ENCODE peak calls at places on chromosomes 6 and 20, in six cellular contexts. One of them, this sample, is unnamed. For H3K9me3 and H3K36me3, the result is how much of the 10 kb centered on the place peaks cover.

GRCh38 chr6:54716869-54717268 is 129.7 kb upstream of the FAM83B start:
- DNase-seq in transverse colon: no peak
- DNase-seq in breast epithelium: no peak
- DNase-seq in naive thymus-derived CD4-positive, alpha-beta T cell: no peak
- DNase-seq in uterus: no peak
- DNase-seq in CD8-positive, alpha-beta T cell: no peak
- DNase-seq in this sample: no peak

GRCh38 chr20:50730765-50731054 is 670 bp upstream of the PARD6B start:
- DNase-seq in transverse colon: no peak
- DNase-seq in breast epithelium: no peak
- DNase-seq in naive thymus-derived CD4-positive, alpha-beta T cell: no peak
- DNase-seq in uterus: no peak
- DNase-seq in CD8-positive, alpha-beta T cell: no peak
- DNase-seq in this sample: no peak

GRCh38 chr20:63495771-63496403 is 3.0 kb downstream of the EEF1A2 start:
- DNase-seq in transverse colon: peak
- DNase-seq in breast epithelium: no peak
- DNase-seq in naive thymus-derived CD4-positive, alpha-beta T cell: peak
- DNase-seq in uterus: peak
- DNase-seq in CD8-positive, alpha-beta T cell: peak
- DNase-seq in this sample: peak

GRCh38 chr20:40685349-40685748 is 3.7 kb downstream of the MAFB start:
- DNase-seq in transverse colon: no peak
- DNase-seq in breast epithelium: no peak
- DNase-seq in naive thymus-derived CD4-positive, alpha-beta T cell: no peak
- DNase-seq in uterus: no peak
- DNase-seq in CD8-positive, alpha-beta T cell: no peak
- DNase-seq in this sample: no peak

GRCh38 chr6:148472495-148473105 is 130.0 kb downstream of the SASH1 start:
- DNase-seq in transverse colon: no peak
- DNase-seq in breast epithelium: no peak
- DNase-seq in naive thymus-derived CD4-positive, alpha-beta T cell: no peak
- DNase-seq in uterus: no peak
- DNase-seq in CD8-positive, alpha-beta T cell: no peak
- DNase-seq in this sample: no peak

GRCh38 chr6:149451361-149452061 is 33.3 kb downstream of the ZC3H12D start:
- DNase-seq in transverse colon: peak
- DNase-seq in breast epithelium: no peak
- DNase-seq in naive thymus-derived CD4-positive, alpha-beta T cell: no peak
- DNase-seq in uterus: no peak
- DNase-seq in CD8-positive, alpha-beta T cell: no peak
- DNase-seq in this sample: no peak

GRCh38 chr6:108108374-108108773 is 33.8 kb upstream of the OSTM1 start:
- DNase-seq in transverse colon: no peak
- DNase-seq in breast epithelium: no peak
- DNase-seq in naive thymus-derived CD4-positive, alpha-beta T cell: no peak
- DNase-seq in uterus: no peak
- DNase-seq in CD8-positive, alpha-beta T cell: no peak
- DNase-seq in this sample: no peak

GRCh38 chr6:37222992-37223391 is 34.6 kb upstream of the TBC1D22B start:
- DNase-seq in transverse colon: no peak
- DNase-seq in breast epithelium: no peak
- DNase-seq in naive thymus-derived CD4-positive, alpha-beta T cell: no peak
- DNase-seq in uterus: no peak
- DNase-seq in CD8-positive, alpha-beta T cell: no peak
- DNase-seq in this sample: no peak

GRCh38 chr6:88165877-88166492 is at the start of gene CNR1:
- DNase-seq in transverse colon: peak
- DNase-seq in breast epithelium: no peak
- DNase-seq in naive thymus-derived CD4-positive, alpha-beta T cell: no peak
- DNase-seq in uterus: peak
- DNase-seq in CD8-positive, alpha-beta T cell: no peak
- DNase-seq in this sample: peak

GRCh38 chr20:50987493-50988210 is 29.0 kb downstream of the MOCS3 start:
- DNase-seq in transverse colon: peak
- DNase-seq in breast epithelium: peak
- DNase-seq in naive thymus-derived CD4-positive, alpha-beta T cell: peak
- DNase-seq in uterus: peak
- DNase-seq in CD8-positive, alpha-beta T cell: peak
- DNase-seq in this sample: peak

GRCh38 chr6:36735110-36735971 is 37.7 kb downstream of the RAB44 start:
- DNase-seq in transverse colon: peak
- DNase-seq in breast epithelium: peak
- DNase-seq in naive thymus-derived CD4-positive, alpha-beta T cell: peak
- DNase-seq in uterus: peak
- DNase-seq in CD8-positive, alpha-beta T cell: no peak
- DNase-seq in this sample: peak

GRCh38 chr6:146367061-146367460 is 176.6 kb upstream of the RAB32 start:
- DNase-seq in transverse colon: no peak
- DNase-seq in breast epithelium: no peak
- DNase-seq in naive thymus-derived CD4-positive, alpha-beta T cell: no peak
- DNase-seq in uterus: no peak
- DNase-seq in CD8-positive, alpha-beta T cell: no peak
- DNase-seq in this sample: no peak

GRCh38 chr6:139905404-139906052 is 531.1 kb upstream of the CITED2 start:
- DNase-seq in transverse colon: no peak
- DNase-seq in breast epithelium: no peak
- DNase-seq in naive thymus-derived CD4-positive, alpha-beta T cell: no peak
- DNase-seq in uterus: no peak
- DNase-seq in CD8-positive, alpha-beta T cell: no peak
- DNase-seq in this sample: no peak

GRCh38 chr6:142830807-142831206 is 114.2 kb downstream of the HIVEP2 start:
- DNase-seq in transverse colon: no peak
- DNase-seq in breast epithelium: no peak
- DNase-seq in naive thymus-derived CD4-positive, alpha-beta T cell: no peak
- DNase-seq in uterus: no peak
- DNase-seq in CD8-positive, alpha-beta T cell: no peak
- DNase-seq in this sample: no peak

GRCh38 chr6:44247338-44248302 is 719 bp downstream of the HSP90AB1 start:
- DNase-seq in transverse colon: peak
- DNase-seq in breast epithelium: peak
- DNase-seq in naive thymus-derived CD4-positive, alpha-beta T cell: peak
- DNase-seq in uterus: peak
- DNase-seq in CD8-positive, alpha-beta T cell: peak
- DNase-seq in this sample: peak

GRCh38 chr20:11891081-11891826 is 26.4 kb upstream of the BTBD3 start:
- DNase-seq in transverse colon: peak
- DNase-seq in breast epithelium: peak
- DNase-seq in naive thymus-derived CD4-positive, alpha-beta T cell: peak
- DNase-seq in uterus: peak
- DNase-seq in CD8-positive, alpha-beta T cell: no peak
- DNase-seq in this sample: peak

GRCh38 chr20:36465109-36466080 is 75.9 kb upstream of the MYL9 start:
- DNase-seq in transverse colon: peak
- DNase-seq in breast epithelium: no peak
- DNase-seq in naive thymus-derived CD4-positive, alpha-beta T cell: no peak
- DNase-seq in uterus: peak
- DNase-seq in CD8-positive, alpha-beta T cell: peak
- DNase-seq in this sample: peak

GRCh38 chr6:35392111-35392702 is 49.8 kb downstream of the PPARD start:
- DNase-seq in transverse colon: peak
- DNase-seq in breast epithelium: peak
- DNase-seq in naive thymus-derived CD4-positive, alpha-beta T cell: no peak
- DNase-seq in uterus: peak
- DNase-seq in CD8-positive, alpha-beta T cell: no peak
- DNase-seq in this sample: peak

DNA sequence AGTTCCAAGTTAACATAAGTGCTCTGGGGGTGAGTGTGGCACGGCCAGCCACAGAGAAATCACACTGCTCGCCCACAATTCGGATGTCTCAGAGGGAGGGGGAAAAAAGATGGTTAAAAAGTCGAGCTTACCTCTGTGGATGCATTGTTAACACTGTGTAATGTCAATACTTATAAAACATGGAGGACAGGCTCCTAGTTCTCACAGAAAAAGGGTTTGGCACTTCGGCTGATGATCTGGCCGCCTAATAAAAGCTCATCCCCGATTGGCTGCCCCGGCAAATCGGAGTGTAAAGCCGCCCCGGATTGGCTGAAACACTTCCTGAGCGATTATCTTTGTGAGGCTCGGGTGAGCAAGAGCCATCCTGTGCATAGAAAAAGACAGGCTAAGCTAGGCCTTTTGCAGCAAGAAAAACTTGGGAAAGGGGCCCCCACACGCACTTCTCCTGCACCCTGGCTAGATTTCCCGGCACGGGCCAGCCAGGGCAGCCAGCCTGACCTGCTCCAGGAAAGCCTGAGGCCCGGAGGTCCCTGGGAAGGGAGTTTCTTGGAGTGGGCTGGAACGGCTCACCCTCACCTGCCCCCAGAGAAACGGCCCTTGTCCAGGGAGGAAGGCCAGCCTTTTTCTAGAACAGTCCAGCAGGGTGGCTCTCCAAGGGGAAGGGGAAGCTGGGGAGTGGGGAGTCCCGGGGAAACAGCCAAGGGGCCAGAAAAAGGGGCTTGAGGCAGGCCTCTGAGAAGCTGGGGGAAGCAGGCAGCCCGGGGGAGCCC is at the start of gene ZMYND8:
- DNase-seq in transverse colon: peak
- DNase-seq in breast epithelium: peak
- DNase-seq in naive thymus-derived CD4-positive, alpha-beta T cell: peak
- DNase-seq in uterus: peak
- DNase-seq in CD8-positive, alpha-beta T cell: peak
- DNase-seq in this sample: peak
- H3K4me3 ChIP-seq in transverse colon: no peak
- H3K4me3 ChIP-seq in breast epithelium: peak
- H3K4me3 ChIP-seq in naive thymus-derived CD4-positive, alpha-beta T cell: peak
- H3K4me3 ChIP-seq in uterus: no peak
- H3K4me3 ChIP-seq in CD8-positive, alpha-beta T cell: peak
- H3K4me3 ChIP-seq in this sample: peak

GRCh38 chr20:56205350-56205749 is 43.2 kb upstream of the MC3R start:
- DNase-seq in transverse colon: no peak
- DNase-seq in breast epithelium: peak
- DNase-seq in naive thymus-derived CD4-positive, alpha-beta T cell: no peak
- DNase-seq in uterus: no peak
- DNase-seq in CD8-positive, alpha-beta T cell: no peak
- DNase-seq in this sample: no peak

GRCh38 chr20:56207656-56208055 is 40.9 kb upstream of the MC3R start:
- DNase-seq in transverse colon: no peak
- DNase-seq in breast epithelium: no peak
- DNase-seq in naive thymus-derived CD4-positive, alpha-beta T cell: no peak
- DNase-seq in uterus: no peak
- DNase-seq in CD8-positive, alpha-beta T cell: no peak
- DNase-seq in this sample: no peak

GRCh38 chr20:56204206-56204605 is 44.3 kb upstream of the MC3R start:
- DNase-seq in transverse colon: no peak
- DNase-seq in breast epithelium: no peak
- DNase-seq in naive thymus-derived CD4-positive, alpha-beta T cell: no peak
- DNase-seq in uterus: no peak
- DNase-seq in CD8-positive, alpha-beta T cell: no peak
- DNase-seq in this sample: no peak

GRCh38 chr20:56211051-56211450 is 37.5 kb upstream of the MC3R start:
- DNase-seq in transverse colon: no peak
- DNase-seq in breast epithelium: no peak
- DNase-seq in naive thymus-derived CD4-positive, alpha-beta T cell: no peak
- DNase-seq in uterus: no peak
- DNase-seq in CD8-positive, alpha-beta T cell: no peak
- DNase-seq in this sample: no peak

GRCh38 chr20:56208121-56208520 is 40.4 kb upstream of the MC3R start:
- DNase-seq in transverse colon: no peak
- DNase-seq in breast epithelium: no peak
- DNase-seq in naive thymus-derived CD4-positive, alpha-beta T cell: no peak
- DNase-seq in uterus: no peak
- DNase-seq in CD8-positive, alpha-beta T cell: no peak
- DNase-seq in this sample: no peak
- H3K9me3 ChIP-seq in transverse colon: under half
- H3K9me3 ChIP-seq in breast epithelium: under half
- H3K9me3 ChIP-seq in naive thymus-derived CD4-positive, alpha-beta T cell: under half
- H3K9me3 ChIP-seq in uterus: under half
- H3K9me3 ChIP-seq in CD8-positive, alpha-beta T cell: under half
- H3K9me3 ChIP-seq in this sample: under half

DNA sequence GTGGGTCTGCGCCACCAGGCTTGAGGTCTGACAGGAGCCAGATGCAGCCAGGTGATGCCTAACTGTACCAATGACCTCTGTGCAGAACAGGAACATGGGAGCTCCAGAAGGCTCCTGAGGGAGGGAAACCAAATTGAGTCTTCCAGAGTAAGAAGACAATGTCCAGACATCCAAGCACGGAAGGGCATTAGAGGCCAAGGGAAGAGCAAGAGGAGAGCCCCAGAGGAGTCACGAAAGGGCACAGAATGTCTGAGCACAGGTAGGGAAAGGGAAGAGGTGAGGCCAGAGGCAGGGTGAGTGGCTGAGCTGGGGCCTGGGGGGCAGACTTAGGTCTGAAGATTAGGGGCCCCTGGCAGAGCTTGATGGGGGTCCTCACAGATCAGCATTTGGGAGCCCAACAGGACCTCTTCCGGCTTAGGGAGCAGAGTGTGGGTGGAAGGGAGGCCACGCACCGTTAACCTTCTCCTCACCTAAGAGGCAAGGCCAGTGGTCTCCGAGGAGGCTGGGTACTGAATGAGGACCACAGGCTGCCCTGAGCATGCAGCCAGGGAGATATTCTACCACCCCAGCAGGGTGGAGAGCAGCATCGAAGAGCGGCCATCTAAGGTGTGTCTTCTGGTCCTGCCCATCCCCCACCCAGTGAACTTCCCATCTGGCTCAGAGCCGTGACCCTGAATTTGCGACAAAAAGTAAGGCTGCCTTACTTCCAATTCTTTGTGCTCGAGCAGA is 41.7 kb downstream of the RRBP1 start:
- DNase-seq in transverse colon: no peak
- DNase-seq in breast epithelium: no peak
- DNase-seq in naive thymus-derived CD4-positive, alpha-beta T cell: no peak
- DNase-seq in uterus: no peak
- DNase-seq in CD8-positive, alpha-beta T cell: no peak
- DNase-seq in this sample: no peak
- H3K36me3 ChIP-seq in transverse colon: under half
- H3K36me3 ChIP-seq in breast epithelium: under half
- H3K36me3 ChIP-seq in naive thymus-derived CD4-positive, alpha-beta T cell: under half
- H3K36me3 ChIP-seq in uterus: under half
- H3K36me3 ChIP-seq in CD8-positive, alpha-beta T cell: under half
- H3K36me3 ChIP-seq in this sample: under half

DNA sequence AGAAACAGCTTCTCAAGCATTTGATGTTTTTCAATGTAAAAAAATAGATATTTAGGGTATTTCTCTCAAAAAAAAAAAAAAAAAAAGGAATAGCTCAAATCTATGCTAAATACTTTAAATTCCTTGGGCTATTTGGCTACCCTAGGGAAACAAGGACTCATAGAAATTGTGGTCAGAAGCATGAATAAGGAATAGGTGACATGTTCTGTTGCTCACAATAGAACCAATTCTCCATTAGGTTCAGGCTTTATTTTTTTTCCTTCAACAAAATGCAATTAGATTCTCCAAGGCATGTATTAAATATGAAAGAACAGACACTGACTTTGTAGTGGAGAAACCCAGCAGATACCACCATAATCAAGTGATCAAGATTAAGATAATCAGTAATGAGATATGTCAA is 904.3 kb upstream of the FLRT3 start:
- DNase-seq in transverse colon: no peak
- DNase-seq in breast epithelium: no peak
- DNase-seq in naive thymus-derived CD4-positive, alpha-beta T cell: no peak
- DNase-seq in uterus: no peak
- DNase-seq in CD8-positive, alpha-beta T cell: no peak
- DNase-seq in this sample: no peak
- H3K4me3 ChIP-seq in transverse colon: no peak
- H3K4me3 ChIP-seq in breast epithelium: no peak
- H3K4me3 ChIP-seq in naive thymus-derived CD4-positive, alpha-beta T cell: no peak
- H3K4me3 ChIP-seq in uterus: no peak
- H3K4me3 ChIP-seq in CD8-positive, alpha-beta T cell: no peak
- H3K4me3 ChIP-seq in this sample: no peak